ENCODE peak calls at places on chromosomes 11 and 22, in ten cellular contexts. Q, A, S, L, V, T, B, K, N and P are unnamed samples.

GRCh38 chr11:108009497-108010360 is 1.0 kb downstream of the CUL5 start:
- DNase-seq in Q (peak; percentile 10), A (peak; percentile 69), S (no peak), L (peak; percentile 49), V (no peak), T (peak; percentile 50), B (peak; percentile 12), K (peak; percentile 58), N (no peak), P (peak; percentile 15)

GRCh38 chr11:41201156-41201555 is 258.3 kb downstream of the LRRC4C start:
- DNase-seq in Q (peak; percentile 29), A (peak; percentile 77), S (peak; percentile 49), L (peak; percentile 49), V (peak; percentile 2), T (peak; percentile 64), B (peak; percentile 36), K (peak; percentile 0), N (peak; percentile 0), P (peak; percentile 26)

GRCh38 chr11:103586756-103587155 is 449.7 kb upstream of the DDI1 start:
- DNase-seq in Q (no peak), A (no peak), S (no peak), L (no peak), V (peak; percentile 22), T (peak; percentile 8), B (peak; percentile 69), K (peak; percentile 18), N (peak; percentile 58), P (no peak)

GRCh38 chr11:22192642-22193347 is at the start of gene ANO5:
- DNase-seq in Q (no peak), A (peak; percentile 87), S (peak; percentile 66), L (peak; percentile 78), V (no peak), T (no peak), B (peak; percentile 17), K (peak; percentile 7), N (no peak), P (no peak)

GRCh38 chr22:45450931-45451651 is 37.6 kb downstream of the RIBC2 start:
- DNase-seq in Q (no peak), A (no peak), S (no peak), L (peak; percentile 57), V (no peak), T (no peak), B (peak; percentile 88), K (peak; percentile 91), N (peak; percentile 97), P (no peak)

GRCh38 chr22:24894220-24894975 is 52.1 kb downstream of the LHFPL7 start:
- DNase-seq in Q (no peak), A (no peak), S (no peak), L (peak; percentile 89), V (peak; percentile 81), T (peak; percentile 95), B (peak; percentile 97), K (peak; percentile 96), N (peak; percentile 68), P (no peak)

GRCh38 chr22:25362883-25363240 is 143.4 kb downstream of the CRYBB2 start:
- DNase-seq in Q (no peak), A (no peak), S (no peak), L (no peak), V (no peak), T (no peak), B (no peak), K (no peak), N (no peak), P (no peak)

GRCh38 chr22:19495562-19496323 is 16.0 kb downstream of the CDC45 start:
- DNase-seq in Q (no peak), A (no peak), S (no peak), L (no peak), V (no peak), T (peak; percentile 22), B (no peak), K (peak; percentile 29), N (peak; percentile 50), P (peak; percentile 40)

DNA sequence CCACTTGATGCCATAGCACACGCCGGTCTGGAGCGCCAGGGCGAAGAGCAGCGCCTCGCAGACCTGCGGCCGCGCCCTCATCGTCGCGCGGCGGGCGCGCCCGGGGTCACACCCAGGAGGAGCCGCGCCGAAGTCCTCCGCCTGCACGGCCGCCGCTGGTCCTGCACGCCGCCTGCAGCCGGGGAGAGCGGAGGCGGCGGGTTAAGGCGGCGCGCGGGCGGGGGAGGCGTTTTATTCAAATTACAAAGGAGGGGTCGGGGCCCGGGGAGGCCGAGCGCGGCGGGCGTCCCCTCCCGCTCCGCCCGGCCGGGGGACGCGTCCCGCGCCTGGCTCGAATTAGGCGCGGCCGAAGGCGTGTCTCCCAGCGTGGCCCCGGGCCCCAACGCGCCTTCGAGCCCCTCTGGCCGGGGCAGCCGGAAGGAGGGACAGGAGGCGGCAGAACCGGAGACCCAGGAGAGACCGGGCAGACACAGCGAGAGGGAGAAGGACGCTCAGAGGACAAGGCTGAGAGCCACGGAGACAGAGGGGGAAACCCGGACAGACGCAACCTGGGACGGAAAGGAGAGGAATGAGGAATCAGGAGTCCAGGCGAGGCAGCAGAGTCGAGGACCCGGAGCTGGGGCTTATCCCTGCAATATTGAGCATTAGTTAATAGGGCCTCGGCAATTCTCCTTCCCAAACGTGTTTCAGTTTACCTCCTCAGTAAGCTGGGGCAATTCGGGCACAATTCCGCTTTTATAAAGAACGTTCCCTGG is at the start of gene WNT11:
- DNase-seq in Q (no peak), A (peak; percentile 93), S (peak; percentile 76), L (peak; percentile 82), V (peak; percentile 75), T (peak; percentile 57), B (peak; percentile 32), K (peak; percentile 69), N (no peak), P (no peak)
- H3K4me1 ChIP-seq in Q (peaks cover 10% of the 10 kb centered on the region), A (peaks cover 37% of the 10 kb centered on the region), S (peaks cover 20% of the 10 kb centered on the region), L (peaks cover 39% of the 10 kb centered on the region), V (peaks cover 24% of the 10 kb centered on the region), T (peaks cover 32% of the 10 kb centered on the region), B (peaks cover 8% of the 10 kb centered on the region), K (peaks cover 5% of the 10 kb centered on the region), N (peaks cover 3% of the 10 kb centered on the region), P (no peaks in the 10 kb centered on the region)

GRCh38 chr11:67645521-67646457 is 4.7 kb downstream of the ACY3 start:
- DNase-seq in Q (no peak), A (no peak), S (no peak), L (no peak), V (no peak), T (no peak), B (no peak), K (no peak), N (no peak), P (peak; percentile 88)

GRCh38 chr11:67647471-67647870 is 3.1 kb downstream of the ACY3 start:
- DNase-seq in Q (no peak), A (no peak), S (no peak), L (peak; percentile 5), V (no peak), T (no peak), B (no peak), K (no peak), N (no peak), P (peak; percentile 36)

GRCh38 chr11:67648140-67648795 is 2.3 kb downstream of the ACY3 start:
- DNase-seq in Q (peak; percentile 81), A (peak; percentile 77), S (no peak), L (peak; percentile 16), V (peak; percentile 59), T (no peak), B (no peak), K (peak; percentile 22), N (no peak), P (peak; percentile 95)

GRCh38 chr11:67644472-67645418 is 5.2 kb upstream of the TBX10 start:
- DNase-seq in Q (no peak), A (no peak), S (no peak), L (peak; percentile 6), V (no peak), T (no peak), B (no peak), K (no peak), N (no peak), P (peak; percentile 85)

DNA sequence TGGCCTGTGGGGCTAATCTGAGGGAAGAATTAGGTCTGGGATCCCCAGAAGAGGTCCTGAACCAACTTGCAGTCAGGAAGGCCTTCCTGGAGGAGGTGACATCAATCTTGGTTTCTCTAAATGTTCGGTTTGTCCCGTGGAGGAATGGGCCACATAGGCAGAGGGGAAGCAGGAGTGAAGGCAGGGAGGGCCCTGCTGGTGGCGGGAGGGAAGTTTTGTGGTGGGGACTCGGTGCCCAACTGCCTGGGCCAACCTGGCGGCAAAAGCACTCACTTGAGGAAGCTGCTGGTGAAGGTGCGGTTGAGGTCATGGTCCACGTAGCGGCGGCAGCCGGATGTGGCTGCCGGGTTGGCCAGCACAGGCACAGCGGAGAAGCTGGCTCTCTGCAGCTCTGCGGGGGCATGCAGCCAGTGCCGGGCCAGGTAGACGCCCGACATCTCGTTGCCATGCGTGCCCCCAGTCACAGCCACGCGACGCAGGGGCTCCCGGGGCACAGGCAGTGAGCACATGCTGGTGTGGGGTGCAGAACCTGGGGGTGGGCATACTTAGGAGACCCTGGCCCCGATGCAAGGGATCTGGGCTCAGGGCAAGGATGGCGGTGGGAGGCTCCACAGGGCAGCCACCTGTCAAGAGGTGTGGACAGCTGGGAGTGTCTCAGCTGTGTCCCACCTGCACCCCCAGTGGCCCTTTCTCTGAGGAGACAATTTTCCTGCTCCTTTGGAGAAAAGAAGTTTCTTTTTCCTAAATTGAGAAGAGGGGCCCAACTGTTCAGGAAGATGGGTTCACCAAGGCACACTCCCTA is 3.8 kb downstream of the ACY3 start:
- DNase-seq in Q (peak; percentile 71), A (no peak), S (no peak), L (no peak), V (no peak), T (no peak), B (no peak), K (no peak), N (no peak), P (peak; percentile 94)
- H3K4me3 ChIP-seq in Q (no peak overlapping the region), A (no peak overlapping the region), S (no peak overlapping the region), L (no peak overlapping the region), V (no peak overlapping the region), T (no peak overlapping the region), B (no peak overlapping the region), K (no peak overlapping the region), N (no peak overlapping the region), P (peak overlapping the region; percentile 70)

GRCh38 chr11:46250071-46251052 is 27.1 kb upstream of the CREB3L1 start:
- DNase-seq in Q (no peak), A (no peak), S (no peak), L (peak; percentile 73), V (no peak), T (no peak), B (peak; percentile 51), K (peak; percentile 65), N (peak; percentile 70), P (no peak)
- H2AFZ ChIP-seq in Q (no peak overlapping the region), A (peak overlapping the region; percentile 73), S (peak overlapping the region; percentile 69), L (no peak overlapping the region), V (no peak overlapping the region), T (no peak overlapping the region), B (peak overlapping the region; percentile 18), K (peak overlapping the region; percentile 37), N (peak overlapping the region; percentile 69), P (no peak overlapping the region)

DNA sequence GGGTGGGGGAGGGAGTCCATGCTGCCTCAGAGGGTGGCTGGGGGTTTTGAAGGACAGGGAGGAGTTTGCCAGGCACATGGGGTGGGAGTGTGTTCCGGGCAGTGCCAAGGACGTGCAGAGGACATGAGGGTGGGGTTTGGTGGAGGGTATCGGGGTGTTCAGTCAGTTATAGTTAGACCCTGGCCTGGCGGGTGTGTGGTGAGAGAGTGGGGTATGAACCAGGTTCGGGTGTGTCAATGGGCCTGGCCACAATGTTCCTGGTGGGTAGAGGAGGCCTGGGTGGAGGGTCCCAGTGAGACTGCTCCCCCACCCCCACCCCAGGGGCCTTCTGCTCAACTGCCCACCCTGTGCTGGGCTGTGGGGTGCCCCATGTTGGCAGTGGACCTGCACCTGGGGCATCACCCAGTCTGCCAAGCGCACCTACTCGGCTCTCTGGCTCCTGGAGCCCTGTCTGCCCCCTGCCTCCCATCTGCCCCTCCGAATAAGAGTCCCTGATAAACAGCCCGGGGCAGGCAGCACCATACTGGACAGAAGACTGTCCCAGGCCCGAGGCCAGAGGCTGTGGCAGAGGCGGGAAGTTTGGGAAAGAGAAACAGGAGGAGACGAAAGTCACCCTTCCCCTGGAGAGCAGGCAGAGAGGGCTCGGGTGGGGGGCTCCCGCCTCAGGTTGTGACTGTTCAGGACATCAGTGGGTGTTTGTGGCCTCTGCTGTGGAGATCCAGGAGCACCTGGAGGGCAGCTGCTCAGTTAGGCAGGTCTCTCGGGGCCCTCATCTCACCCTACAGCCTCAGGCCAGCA is 4.1 kb downstream of the PIM3 start:
- DNase-seq in Q (no peak), A (peak; percentile 1), S (no peak), L (peak; percentile 10), V (no peak), T (no peak), B (no peak), K (no peak), N (no peak), P (no peak)
- H3K4me1 ChIP-seq in Q (peaks cover 32% of the 10 kb centered on the region), A (peaks cover 9% of the 10 kb centered on the region), S (peaks cover 27% of the 10 kb centered on the region), L (peaks cover 43% of the 10 kb centered on the region), V (peaks cover 19% of the 10 kb centered on the region), T (peaks cover 17% of the 10 kb centered on the region), B (peaks cover 27% of the 10 kb centered on the region), K (peaks cover 5% of the 10 kb centered on the region), N (peaks cover 37% of the 10 kb centered on the region), P (peaks cover 46% of the 10 kb centered on the region)